ENCODE peak calls at places on chromosomes 12 and 14, in ten cellular contexts. M is neural crest cell; J is GM12891; Y is RWPE1; K is ascending aorta; D is SJSA1; H is effector memory CD4-positive, alpha-beta T cell; V is GM18507; E is cardiac muscle cell; A is iPS-NIHi11. O is an unnamed sample.

GRCh38 chr12:64039285-64039871 is 182.7 kb downstream of the KICS2 start:
- DNase-seq in J (no peak), H (no peak), Y (no peak), K (no peak), E (peak; percentile 48), M (no peak), A (no peak), D (no peak), V (no peak), O (no peak)

GRCh38 chr12:85829391-85829790 is 6.8 kb downstream of the RASSF9 start:
- DNase-seq in Y (peak; percentile 57), K (no peak), J (no peak), D (no peak), E (peak; percentile 53), H (no peak), M (no peak), A (no peak), V (no peak), O (no peak)

GRCh38 chr12:79687711-79688270 is 3.0 kb downstream of the PAWR start:
- DNase-seq in V (no peak), J (no peak), H (no peak), M (no peak), A (no peak), D (no peak), K (no peak), E (peak; percentile 11), Y (no peak), O (no peak)

GRCh38 chr12:114917307-114917706 is 233.3 kb upstream of the TBX3 start:
- DNase-seq in Y (no peak), K (no peak), E (no peak), J (no peak), V (no peak), M (no peak), D (no peak), A (no peak), H (no peak), O (no peak)

GRCh38 chr14:95664546-95664945 is 21.7 kb upstream of the TCL1B start:
- DNase-seq in Y (no peak), D (no peak), J (no peak), E (no peak), H (no peak), A (no peak), V (no peak), M (no peak), K (no peak), O (no peak)

GRCh38 chr12:52924764-52925716 is 20.2 kb upstream of the KRT8 start:
- DNase-seq in D (peak; percentile 66), V (no peak), J (no peak), M (no peak), K (no peak), H (no peak), E (peak; percentile 94), Y (peak; percentile 80), A (peak; percentile 23), O (no peak)

GRCh38 chr12:116707751-116708150 is 30.1 kb downstream of the SPRING1 start:
- DNase-seq in Y (no peak), D (no peak), K (peak; percentile 43), V (no peak), M (no peak), H (no peak), A (no peak), E (no peak), J (no peak), O (no peak)

GRCh38 chr12:114669501-114670256 is 14.3 kb downstream of the TBX3 start:
- DNase-seq in Y (no peak), D (peak; percentile 79), E (no peak), A (no peak), J (no peak), V (no peak), M (no peak), H (no peak), K (no peak), O (no peak)

GRCh38 chr14:75401356-75401755 is 26.5 kb upstream of the JDP2 start:
- DNase-seq in A (peak; percentile 61), E (peak; percentile 80), M (no peak), V (no peak), D (no peak), H (no peak), J (no peak), Y (no peak), K (peak; percentile 77), O (no peak)

GRCh38 chr14:72739446-72740405 is 154.2 kb downstream of the DPF3 start:
- DNase-seq in E (no peak), H (no peak), Y (no peak), J (no peak), M (no peak), V (no peak), D (peak; percentile 32), A (no peak), K (peak; percentile 35), O (no peak)

GRCh38 chr12:69719336-69720316 is 19.0 kb upstream of the RAB3IP start:
- DNase-seq in K (no peak), A (no peak), V (no peak), E (peak; percentile 24), D (no peak), H (no peak), M (no peak), J (no peak), Y (no peak), O (no peak)

GRCh38 chr12:92735131-92735721 is 32.4 kb downstream of the PLEKHG7 start:
- DNase-seq in J (no peak), K (no peak), D (no peak), H (no peak), A (peak; percentile 45), E (peak; percentile 96), M (no peak), Y (peak; percentile 15), V (no peak), O (no peak)

GRCh38 chr12:62714409-62715075 is 220.4 kb downstream of the PPM1H start:
- DNase-seq in K (no peak), E (no peak), D (no peak), A (no peak), V (no peak), M (no peak), Y (no peak), J (no peak), H (no peak), O (no peak)

GRCh38 chr14:20494935-20495766 is 10.2 kb upstream of the RNASE10 start:
- DNase-seq in V (no peak), A (no peak), Y (peak; percentile 55), D (no peak), K (no peak), E (peak; percentile 56), J (no peak), M (no peak), H (no peak), O (no peak)

GRCh38 chr14:61894452-61895077 is 132.3 kb downstream of the SNAPC1 start:
- DNase-seq in A (peak; percentile 73), K (no peak), J (no peak), V (peak; percentile 15), H (no peak), Y (peak; percentile 73), D (peak; percentile 61), E (peak; percentile 80), M (peak; percentile 71), O (peak; percentile 17)

GRCh38 chr14:55384536-55384935 is 27.1 kb downstream of the ATG14 start:
- DNase-seq in E (no peak), J (no peak), H (no peak), V (no peak), K (no peak), Y (no peak), A (no peak), M (no peak), D (no peak), O (no peak)